ENCODE peak calls at places on chromosomes 3 and 15, in eight cellular contexts. V, K, A, N, B, I, S and P are unnamed samples.

GRCh38 chr3:186757686-186758220 is 25.6 kb upstream of the EIF4A2 start:
- DNase-seq in V (no peak), K (no peak), A (no peak), N (no peak), B (no peak), I (no peak), S (no peak), P (no peak)

GRCh38 chr3:171380711-171381435 is 79.3 kb downstream of the TNIK start:
- DNase-seq in V (no peak), K (no peak), A (no peak), N (no peak), B (no peak), I (no peak), S (no peak), P (no peak)

GRCh38 chr15:101089579-101090459 is 162.0 kb downstream of the CHSY1 start:
- DNase-seq in V (no peak), K (no peak), A (no peak), N (no peak), B (no peak), I (no peak), S (no peak), P (no peak)

GRCh38 chr3:194955546-194955945 is 269.9 kb downstream of the FAM43A start:
- DNase-seq in V (no peak), K (no peak), A (no peak), N (no peak), B (no peak), I (no peak), S (no peak), P (no peak)

GRCh38 chr3:130748520-130748919 is 1.9 kb upstream of the PIK3R4 start:
- DNase-seq in V (no peak), K (no peak), A (no peak), N (no peak), B (no peak), I (no peak), S (no peak), P (no peak)

GRCh38 chr3:29922990-29923746 is 642.3 kb downstream of the RBMS3 start:
- DNase-seq in V (no peak), K (no peak), A (no peak), N (peak), B (peak), I (no peak), S (peak), P (peak)

GRCh38 chr3:66639794-66640356 is 139.1 kb upstream of the LRIG1 start:
- DNase-seq in V (no peak), K (no peak), A (no peak), N (no peak), B (no peak), I (no peak), S (no peak), P (no peak)

GRCh38 chr3:32200490-32200889 is 38.0 kb upstream of the CMTM8 start:
- DNase-seq in V (no peak), K (no peak), A (no peak), N (peak), B (no peak), I (no peak), S (no peak), P (no peak)

GRCh38 chr3:24520941-24521305 is 26.3 kb upstream of the THRB start:
- DNase-seq in V (no peak), K (no peak), A (no peak), N (no peak), B (no peak), I (no peak), S (no peak), P (no peak)

GRCh38 chr15:55372701-55373440 is 35.3 kb downstream of the CCPG1 start:
- DNase-seq in V (no peak), K (no peak), A (no peak), N (no peak), B (no peak), I (no peak), S (no peak), P (no peak)

GRCh38 chr15:85462029-85462428 is 81.6 kb downstream of the AKAP13 start:
- DNase-seq in V (no peak), K (no peak), A (no peak), N (no peak), B (no peak), I (no peak), S (no peak), P (no peak)

GRCh38 chr3:62248831-62249776 is 124.2 kb downstream of the FEZF2 start:
- DNase-seq in V (no peak), K (no peak), A (no peak), N (no peak), B (no peak), I (no peak), S (no peak), P (no peak)

GRCh38 chr15:36362508-36362907 is 216.9 kb upstream of the CDIN1 start:
- DNase-seq in V (no peak), K (no peak), A (no peak), N (no peak), B (no peak), I (no peak), S (peak), P (no peak)

GRCh38 chr3:185586644-185586964 is 509 bp downstream of the SENP2 start:
- DNase-seq in V (no peak), K (no peak), A (no peak), N (no peak), B (no peak), I (no peak), S (no peak), P (peak)